ENCODE peak calls at places on chromosomes 1 and 21, in six cellular contexts. One of them, this sample, is unnamed.

GRCh38 chr1:155006601-155007101 is 4.0 kb downstream of the ZBTB7B start:
- DNase-seq in progenitor cell of endocrine pancreas: no peak
- DNase-seq in ureter: no peak
- DNase-seq in astrocyte of the cerebellum: no peak
- DNase-seq in HTR-8/SVneo: no peak
- DNase-seq in T-helper 9 cell: no peak
- DNase-seq in this sample: no peak

GRCh38 chr1:89806612-89807011 is 14.2 kb upstream of the LRRC8D start:
- DNase-seq in progenitor cell of endocrine pancreas: no peak
- DNase-seq in ureter: no peak
- DNase-seq in astrocyte of the cerebellum: no peak
- DNase-seq in HTR-8/SVneo: no peak
- DNase-seq in T-helper 9 cell: no peak
- DNase-seq in this sample: no peak

GRCh38 chr21:28922368-28922767 is 70.3 kb downstream of the LTN1 start:
- DNase-seq in progenitor cell of endocrine pancreas: no peak
- DNase-seq in ureter: no peak
- DNase-seq in astrocyte of the cerebellum: no peak
- DNase-seq in HTR-8/SVneo: no peak
- DNase-seq in T-helper 9 cell: no peak
- DNase-seq in this sample: no peak

GRCh38 chr1:116489231-116489697 is 81.6 kb downstream of the CD58 start:
- DNase-seq in progenitor cell of endocrine pancreas: no peak
- DNase-seq in ureter: no peak
- DNase-seq in astrocyte of the cerebellum: no peak
- DNase-seq in HTR-8/SVneo: no peak
- DNase-seq in T-helper 9 cell: no peak
- DNase-seq in this sample: no peak

GRCh38 chr1:1306070-1306660 is 1.6 kb downstream of the ACAP3 start:
- DNase-seq in progenitor cell of endocrine pancreas: no peak
- DNase-seq in ureter: no peak
- DNase-seq in astrocyte of the cerebellum: no peak
- DNase-seq in HTR-8/SVneo: no peak
- DNase-seq in T-helper 9 cell: no peak
- DNase-seq in this sample: no peak

GRCh38 chr21:15725949-15726348 is 3.8 kb upstream of the USP25 start:
- DNase-seq in progenitor cell of endocrine pancreas: no peak
- DNase-seq in ureter: no peak
- DNase-seq in astrocyte of the cerebellum: no peak
- DNase-seq in HTR-8/SVneo: no peak
- DNase-seq in T-helper 9 cell: no peak
- DNase-seq in this sample: no peak

GRCh38 chr1:145707183-145707867 is at the start of gene PDZK1:
- DNase-seq in progenitor cell of endocrine pancreas: no peak
- DNase-seq in ureter: no peak
- DNase-seq in astrocyte of the cerebellum: no peak
- DNase-seq in HTR-8/SVneo: no peak
- DNase-seq in T-helper 9 cell: no peak
- DNase-seq in this sample: no peak

GRCh38 chr1:229596961-229597699 is 28.8 kb downstream of the TAF5L start:
- DNase-seq in progenitor cell of endocrine pancreas: no peak
- DNase-seq in ureter: peak; percentile 49
- DNase-seq in astrocyte of the cerebellum: peak; percentile 31
- DNase-seq in HTR-8/SVneo: no peak
- DNase-seq in T-helper 9 cell: no peak
- DNase-seq in this sample: no peak

GRCh38 chr1:215583185-215583692 is 16.1 kb downstream of the KCTD3 start:
- DNase-seq in progenitor cell of endocrine pancreas: no peak
- DNase-seq in ureter: peak; percentile 60
- DNase-seq in astrocyte of the cerebellum: no peak
- DNase-seq in HTR-8/SVneo: no peak
- DNase-seq in T-helper 9 cell: no peak
- DNase-seq in this sample: no peak

GRCh38 chr1:28507247-28507645 is 1.4 kb downstream of the RCC1 start:
- DNase-seq in progenitor cell of endocrine pancreas: no peak
- DNase-seq in ureter: no peak
- DNase-seq in astrocyte of the cerebellum: no peak
- DNase-seq in HTR-8/SVneo: no peak
- DNase-seq in T-helper 9 cell: no peak
- DNase-seq in this sample: no peak

GRCh38 chr1:240170245-240170644 is 78.6 kb downstream of the FMN2 start:
- DNase-seq in progenitor cell of endocrine pancreas: no peak
- DNase-seq in ureter: no peak
- DNase-seq in astrocyte of the cerebellum: no peak
- DNase-seq in HTR-8/SVneo: no peak
- DNase-seq in T-helper 9 cell: no peak
- DNase-seq in this sample: no peak

This sample was measured in vagina.